ENCODE peak calls at places on chromosomes 2 and 18, in eight cellular contexts. H, S, G, L, Y, X, E and F are unnamed samples. For H3K4me1, the result is how much of the 10 kb centered on the place peaks cover.

GRCh38 chr18:58772161-58772560 is 92.5 kb upstream of the ZNF532 start:
- DNase-seq in Y (no peak), L (no peak), H (no peak), S (no peak), G (no peak), E (no peak), X (no peak), F (no peak)

GRCh38 chr18:8898990-8899389 is 193.6 kb downstream of the MTCL1 start:
- DNase-seq in S (no peak), H (no peak), L (no peak), Y (no peak), G (no peak), X (no peak), E (no peak), F (peak)

GRCh38 chr2:241550616-241551580 is 7.6 kb upstream of the BOK start:
- DNase-seq in Y (no peak), X (peak), L (no peak), S (no peak), G (no peak), H (no peak), E (no peak), F (no peak)

GRCh38 chr2:48346124-48346536 is 183.8 kb upstream of the STON1 start:
- DNase-seq in H (no peak), S (peak), Y (peak), E (no peak), G (no peak), L (peak), X (peak), F (no peak)

GRCh38 chr2:63950414-63950813 is 68.8 kb downstream of the VPS54 start:
- DNase-seq in G (no peak), S (no peak), X (no peak), L (no peak), Y (no peak), H (no peak), E (no peak), F (no peak)

GRCh38 chr2:55922488-55922887 is 1.1 kb downstream of the EFEMP1 start:
- DNase-seq in S (peak), E (no peak), G (no peak), Y (no peak), L (no peak), X (no peak), H (no peak), F (peak)

GRCh38 chr2:20447437-20448245 is 767 bp downstream of the RHOB start:
- DNase-seq in Y (peak), G (peak), S (peak), E (peak), L (peak), X (no peak), H (peak), F (peak)

GRCh38 chr2:110157153-110157793 is 41.7 kb upstream of the MALL start:
- DNase-seq in S (peak), G (no peak), H (no peak), X (peak), Y (no peak), E (no peak), L (no peak), F (no peak)

GRCh38 chr2:212892193-212892592 is 259.2 kb downstream of the IKZF2 start:
- DNase-seq in G (no peak), Y (no peak), S (peak), H (no peak), X (peak), L (no peak), E (no peak), F (peak)

GRCh38 chr18:7902399-7902839 is 335.3 kb downstream of the PTPRM start:
- DNase-seq in E (no peak), S (peak), Y (no peak), L (no peak), X (peak), H (no peak), G (no peak), F (no peak)

GRCh38 chr2:120053891-120054290 is 41.0 kb downstream of the EPB41L5 start:
- DNase-seq in S (peak), X (peak), G (no peak), L (no peak), E (no peak), Y (no peak), H (no peak), F (no peak)

GRCh38 chr2:101946372-101946771 is 45.4 kb upstream of the IL1R2 start:
- DNase-seq in Y (no peak), L (no peak), X (no peak), E (no peak), S (no peak), G (no peak), H (no peak), F (no peak)

GRCh38 chr2:101003278-101003775 is 1.2 kb downstream of the RPL31 start:
- DNase-seq in Y (no peak), G (no peak), H (no peak), X (peak), S (peak), E (no peak), L (no peak), F (no peak)

GRCh38 chr2:50225021-50225928 is 806.7 kb downstream of the NRXN1 start:
- DNase-seq in E (no peak), L (no peak), H (no peak), Y (no peak), S (no peak), X (no peak), G (no peak), F (peak)

GRCh38 chr2:232478571-232479340 is 8.9 kb downstream of the ECEL1 start:
- DNase-seq in E (peak), X (no peak), S (no peak), G (no peak), H (no peak), Y (peak), L (no peak), F (peak)

GRCh38 chr18:31079973-31080372 is 22.2 kb downstream of the DSC2 start:
- DNase-seq in S (no peak), L (no peak), E (no peak), H (no peak), Y (no peak), G (no peak), X (no peak), F (no peak)

GRCh38 chr18:7548721-7549120 is 18.4 kb upstream of the PTPRM start:
- DNase-seq in G (no peak), L (no peak), E (no peak), Y (no peak), S (no peak), H (no peak), X (no peak), F (no peak)

GRCh38 chr18:57803119-57803969 is at the start of gene ATP8B1:
- DNase-seq in E (peak), G (no peak), L (peak), X (peak), Y (peak), H (peak), S (peak), F (peak)

GRCh38 chr18:21262979-21263378 is 20.9 kb downstream of the GREB1L start:
- DNase-seq in L (no peak), H (no peak), Y (no peak), S (no peak), G (no peak), X (no peak), E (no peak), F (no peak)

GRCh38 chr2:63893163-63893562 is 51.5 kb downstream of the UGP2 start:
- DNase-seq in S (peak), L (no peak), E (no peak), X (no peak), G (no peak), Y (no peak), H (no peak), F (no peak)

GRCh38 chr2:68901199-68901515 is 30.0 kb upstream of the BMP10 start:
- DNase-seq in E (no peak), Y (no peak), G (no peak), X (no peak), S (peak), H (no peak), L (no peak), F (peak)

GRCh38 chr2:230893881-230894781 is 29.4 kb downstream of the ITM2C start:
- DNase-seq in L (no peak), E (peak), G (no peak), Y (no peak), H (no peak), X (peak), S (no peak), F (peak)

GRCh38 chr2:178718283-178718682 is 88.9 kb downstream of the TTN start:
- DNase-seq in L (no peak), G (no peak), X (no peak), S (no peak), H (no peak), E (no peak), Y (no peak), F (no peak)

GRCh38 chr18:34223164-34223892 is 1.4 kb downstream of the NOL4 start:
- DNase-seq in X (no peak), G (no peak), S (no peak), E (peak), L (no peak), H (no peak), Y (no peak), F (peak)

GRCh38 chr2:129906139-129906860 is 73.2 kb upstream of the RAB6C start:
- DNase-seq in G (no peak), S (no peak), E (no peak), H (peak), L (no peak), X (no peak), Y (no peak), F (peak)

GRCh38 chr2:122136071-122136470 is 380.6 kb downstream of the TSN start:
- DNase-seq in G (no peak), L (no peak), Y (no peak), X (no peak), S (peak), H (no peak), E (no peak), F (peak)

GRCh38 chr2:108399479-108399878 is 21.7 kb downstream of the SULT1C4 start:
- DNase-seq in G (no peak), H (no peak), L (no peak), X (no peak), S (no peak), E (no peak), Y (no peak), F (no peak)

GRCh38 chr2:204691911-204692510 is 146.7 kb downstream of the PARD3B start:
- DNase-seq in G (no peak), S (peak), E (no peak), Y (no peak), X (peak), L (no peak), H (peak), F (peak)

GRCh38 chr2:46297546-46298271 is 502 bp downstream of the EPAS1 start:
- DNase-seq in G (peak), S (no peak), X (peak), E (peak), Y (peak), L (peak), H (peak), F (peak)

GRCh38 chr2:143675006-143675405 is 545.8 kb downstream of the ARHGAP15 start:
- DNase-seq in E (no peak), H (no peak), X (no peak), L (no peak), G (no peak), Y (no peak), S (no peak), F (no peak)

GRCh38 chr2:27831279-27832050 is 58.7 kb downstream of the RBKS start:
- DNase-seq in H (no peak), Y (no peak), G (no peak), L (no peak), E (no peak), X (peak), S (no peak), F (no peak)

GRCh38 chr2:182921234-182921633 is 54.8 kb upstream of the FRZB start:
- DNase-seq in E (no peak), X (no peak), G (no peak), H (no peak), Y (no peak), L (no peak), S (no peak), F (no peak)

GRCh38 chr18:11494093-11494492 is 115.3 kb upstream of the SLC35G4 start:
- DNase-seq in G (no peak), L (no peak), X (peak), S (peak), H (no peak), Y (no peak), E (no peak), F (no peak)

GRCh38 chr2:634670-635395 is 42.4 kb downstream of the TMEM18 start:
- DNase-seq in Y (no peak), G (no peak), E (no peak), S (no peak), H (no peak), X (no peak), L (no peak), F (no peak)

GRCh38 chr2:29184531-29184930 is 69.3 kb downstream of the CLIP4 start:
- DNase-seq in L (no peak), G (no peak), X (no peak), Y (no peak), S (no peak), H (no peak), E (no peak), F (no peak)

GRCh38 chr2:62016957-62017356 is 111.5 kb downstream of the COMMD1 start:
- DNase-seq in Y (no peak), S (no peak), G (no peak), E (no peak), L (no peak), H (no peak), X (no peak), F (no peak)

GRCh38 chr2:157196956-157197355 is 60.5 kb upstream of the GALNT5 start:
- DNase-seq in L (no peak), E (no peak), X (no peak), H (no peak), Y (no peak), S (no peak), G (no peak), F (no peak)

GRCh38 chr2:218882866-218883366 is 2.3 kb downstream of the WNT10A start:
- DNase-seq in X (no peak), Y (no peak), L (no peak), H (no peak), G (no peak), S (no peak), E (no peak), F (peak)

GRCh38 chr2:218648473-218649100 is 10.8 kb downstream of the ZNF142 start:
- DNase-seq in X (peak), H (no peak), E (no peak), S (peak), G (peak), L (no peak), Y (no peak), F (peak)

DNA sequence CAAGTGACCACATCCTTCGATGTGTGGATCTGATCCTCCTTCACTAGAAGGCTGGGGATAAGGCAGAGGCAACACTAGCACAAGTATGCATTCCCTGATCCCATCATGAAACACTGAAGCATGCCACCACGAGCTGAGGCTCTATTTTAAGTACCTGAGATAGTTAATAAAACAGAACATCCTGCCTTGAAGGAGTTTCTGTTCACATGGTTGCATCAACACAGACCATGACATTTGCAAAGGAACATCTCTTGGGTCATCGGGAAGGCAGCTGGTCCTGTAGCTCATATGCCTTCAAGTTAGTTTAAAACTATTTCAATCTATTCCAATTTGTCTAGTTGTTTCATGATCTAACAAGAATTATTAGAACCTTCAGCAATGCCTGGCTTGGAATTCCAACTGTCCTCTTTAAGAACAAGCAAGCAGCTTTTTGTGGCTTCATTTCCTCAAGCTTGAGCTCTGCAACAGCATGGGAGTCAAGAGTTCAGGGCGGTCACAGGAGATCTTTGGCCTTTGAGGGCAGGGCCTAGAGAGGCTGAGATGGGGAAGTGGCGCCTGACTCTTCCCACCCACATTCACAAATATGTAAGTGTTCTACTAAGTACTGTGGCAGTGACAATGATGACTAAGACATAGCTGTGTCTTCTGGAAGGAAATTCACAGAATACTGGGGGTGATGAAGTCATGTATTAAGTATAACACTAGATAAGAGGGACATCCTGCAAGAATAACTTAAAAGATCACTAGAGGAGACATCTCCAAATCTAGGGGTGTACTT is 15.2 kb downstream of the RND3 start:
- DNase-seq in E (peak), G (no peak), H (no peak), Y (peak), L (peak), X (peak), S (peak), F (no peak)
- H3K4me1 ChIP-seq in E (under half), G (under half), H (under half), Y (under half), L (half or more), X (half or more), S (under half), F (under half)

DNA sequence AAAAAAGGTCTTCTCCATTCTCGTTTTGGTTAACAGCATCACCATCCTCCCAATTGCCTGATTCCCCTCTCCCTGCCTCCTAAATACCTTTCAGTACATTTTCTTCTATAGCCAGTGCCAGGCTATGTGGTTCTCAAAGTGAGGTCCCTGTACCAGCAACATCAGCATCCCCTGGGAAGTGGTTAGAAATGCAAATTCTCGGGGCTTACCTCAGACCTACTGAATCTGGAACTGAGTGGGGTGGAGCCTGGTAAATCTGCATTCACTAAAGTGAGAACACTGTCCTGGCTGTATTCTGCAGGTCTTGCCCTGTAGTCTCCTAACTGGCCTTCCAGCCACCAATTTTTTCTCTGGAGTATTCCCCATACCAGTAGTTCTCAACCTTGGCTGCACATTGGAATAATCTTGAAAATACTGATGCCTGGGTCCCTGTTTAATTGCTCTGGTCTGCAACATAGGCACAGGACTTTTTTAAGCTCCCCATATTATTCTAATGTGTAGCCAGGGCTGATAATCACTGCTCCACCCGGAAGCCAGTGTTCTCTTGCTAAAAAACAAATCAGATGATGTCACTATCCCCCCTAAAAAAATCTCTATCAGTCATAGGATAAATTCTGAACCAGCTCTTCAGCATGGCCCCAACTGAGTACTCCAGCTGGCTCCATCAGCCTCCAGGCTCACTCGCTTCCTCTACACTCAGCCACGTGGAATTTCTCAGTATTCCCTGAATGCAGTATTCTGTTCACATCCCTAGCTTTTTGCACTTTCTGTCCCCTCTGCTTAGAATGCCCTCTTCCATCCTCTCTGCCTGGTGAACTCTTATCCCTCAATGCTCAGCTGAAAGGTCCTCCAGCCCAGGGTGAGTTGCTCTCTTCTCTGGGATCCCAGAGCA is 98.4 kb downstream of the CDK15 start:
- DNase-seq in Y (no peak), E (no peak), X (no peak), L (no peak), H (no peak), S (peak), G (no peak), F (peak)
- H3K4me1 ChIP-seq in Y (under half), E (under half), X (under half), L (under half), H (under half), S (under half), G (under half), F (under half)

GRCh38 chr2:54603796-54604195 is 119.7 kb upstream of the EML6 start:
- DNase-seq in L (no peak), Y (no peak), S (no peak), X (no peak), E (no peak), G (no peak), H (no peak), F (no peak)
- H3K4me1 ChIP-seq in L (half or more), Y (half or more), S (under half), X (half or more), E (under half), G (under half), H (under half), F (under half)

DNA sequence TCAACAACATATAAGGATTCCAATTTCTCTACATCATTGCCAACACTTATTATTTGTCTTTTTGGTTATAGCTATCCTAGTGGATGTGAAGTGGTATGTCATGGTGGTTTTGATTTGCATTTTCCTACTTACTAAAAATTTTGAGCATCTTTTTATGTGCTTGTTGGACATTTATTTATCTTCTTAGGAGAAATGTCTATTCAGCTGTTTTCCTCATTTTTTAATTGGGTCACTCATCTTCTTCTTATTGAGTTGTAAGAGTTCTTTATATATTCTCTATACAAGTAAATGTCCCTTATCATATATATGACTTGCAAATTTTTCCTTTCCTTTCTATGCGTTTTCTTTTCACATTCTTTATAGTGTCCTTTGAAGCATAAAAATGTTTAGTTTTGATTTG is 4.7 kb upstream of the CCL20 start:
- DNase-seq in Y (no peak), L (no peak), S (no peak), G (no peak), X (no peak), H (no peak), E (no peak), F (no peak)
- H3K4me1 ChIP-seq in Y (under half), L (under half), S (under half), G (under half), X (under half), H (under half), E (under half), F (under half)